ENCODE peak calls at places on chromosomes 3 and 15, in ten cellular contexts. X, Q, Z, S, T, V, F, C, P and K are unnamed samples.

GRCh38 chr15:88878720-88879184 is 16.6 kb downstream of the HAPLN3 start:
- DNase-seq in X (peak), Q (peak), Z (no peak), S (peak), T (no peak), V (no peak), F (no peak), C (no peak), P (no peak), K (peak)

GRCh38 chr3:123353852-123354238 is 95.0 kb downstream of the ADCY5 start:
- DNase-seq in X (no peak), Q (peak), Z (no peak), S (no peak), T (no peak), V (no peak), F (no peak), C (no peak), P (no peak), K (no peak)

GRCh38 chr15:47356297-47356696 is 361.0 kb upstream of the SEMA6D start:
- DNase-seq in X (no peak), Q (no peak), Z (no peak), S (no peak), T (no peak), V (no peak), F (no peak), C (no peak), P (no peak), K (no peak)

GRCh38 chr3:107377151-107377550 is at the start of gene CCDC54:
- DNase-seq in X (no peak), Q (peak), Z (no peak), S (no peak), T (no peak), V (no peak), F (no peak), C (no peak), P (no peak), K (no peak)

GRCh38 chr3:48855681-48856447 is 8.2 kb upstream of the PRKAR2A start:
- DNase-seq in X (no peak), Q (no peak), Z (no peak), S (no peak), T (no peak), V (no peak), F (no peak), C (no peak), P (no peak), K (no peak)

GRCh38 chr15:89320200-89320599 is 14.4 kb downstream of the POLG start:
- DNase-seq in X (no peak), Q (no peak), Z (no peak), S (no peak), T (no peak), V (no peak), F (no peak), C (no peak), P (no peak), K (no peak)

GRCh38 chr15:58631319-58631718 is 118.2 kb downstream of the ADAM10 start:
- DNase-seq in X (no peak), Q (no peak), Z (no peak), S (no peak), T (no peak), V (no peak), F (no peak), C (no peak), P (no peak), K (no peak)

GRCh38 chr15:99264125-99264524 is 12.8 kb downstream of the LRRC28 start:
- DNase-seq in X (no peak), Q (no peak), Z (no peak), S (no peak), T (no peak), V (no peak), F (peak), C (no peak), P (no peak), K (peak)

GRCh38 chr3:86929046-86929445 is 61.9 kb downstream of the VGLL3 start:
- DNase-seq in X (no peak), Q (peak), Z (no peak), S (no peak), T (no peak), V (no peak), F (no peak), C (no peak), P (no peak), K (no peak)

DNA sequence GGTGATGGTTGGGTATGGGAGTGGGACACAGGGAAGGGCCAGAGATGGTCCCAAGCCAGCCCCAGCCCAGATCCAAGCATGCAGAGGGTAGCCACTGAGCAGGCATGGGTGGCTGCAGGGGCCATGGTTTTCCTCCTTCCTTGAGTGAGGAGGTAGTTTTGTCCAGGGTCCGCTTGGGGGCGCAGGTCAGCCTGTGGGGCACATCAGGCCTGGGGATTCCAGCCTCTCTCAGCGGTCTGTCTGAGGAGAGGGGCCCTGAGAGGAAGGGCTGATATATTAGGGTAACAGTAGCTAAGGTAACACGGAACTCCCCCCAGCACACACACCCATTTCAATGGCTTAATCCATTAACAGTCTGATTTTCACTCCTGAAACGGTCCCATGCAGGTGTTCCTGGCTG is 22.7 kb upstream of the LCTL start:
- DNase-seq in X (no peak), Q (no peak), Z (no peak), S (peak), T (no peak), V (no peak), F (no peak), C (no peak), P (no peak), K (no peak)
- TF ChIP-seq CTCF in X (peak), Q (peak), Z (no peak), S (peak), T (no peak), V (peak), F (peak), C (no peak), P (no peak), K (no peak)

DNA sequence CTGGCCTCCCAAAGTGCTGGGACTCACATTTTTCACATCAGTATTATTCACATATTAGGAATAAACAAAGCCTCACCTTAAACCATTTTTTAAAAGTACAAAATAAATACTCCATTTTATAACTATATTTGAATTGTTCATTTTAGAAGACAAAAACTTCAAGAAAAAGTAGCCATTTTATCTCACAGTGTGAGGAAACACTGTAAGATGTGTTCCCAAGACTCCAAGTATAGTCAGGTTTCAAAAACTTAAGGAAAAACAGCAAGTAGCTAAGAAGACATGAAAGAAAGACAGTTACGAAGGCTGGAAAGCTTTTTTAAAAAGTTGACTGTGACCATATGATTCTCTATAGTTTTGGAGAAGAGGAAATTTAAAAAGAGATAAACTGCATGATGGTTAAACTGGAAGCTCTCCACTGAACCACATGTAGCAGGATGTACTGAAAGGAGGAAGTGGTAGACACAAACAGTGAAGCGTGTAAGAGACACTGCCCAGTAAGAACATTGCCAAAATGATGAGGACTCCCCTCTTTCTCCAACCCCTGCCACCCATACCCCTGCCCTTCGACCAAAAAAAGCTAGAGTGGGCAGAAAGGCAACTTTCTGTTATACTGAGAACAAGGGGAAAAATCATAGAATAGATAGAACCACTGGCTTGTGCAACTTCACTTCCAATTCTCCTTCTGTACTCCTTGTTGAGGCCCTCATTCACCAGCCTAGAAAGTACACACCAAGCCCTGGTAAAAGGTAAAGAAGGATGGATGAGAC is 6.2 kb upstream of the TMF1 start:
- DNase-seq in X (no peak), Q (no peak), Z (no peak), S (no peak), T (no peak), V (no peak), F (no peak), C (no peak), P (no peak), K (no peak)
- H3K27ac ChIP-seq in X (no peak), Q (no peak), Z (peak), S (no peak), T (peak), V (no peak), F (no peak), C (no peak), P (no peak), K (no peak)

GRCh38 chr3:67037615-67038014 is 39.5 kb downstream of the KBTBD8 start:
- DNase-seq in X (no peak), Q (peak), Z (no peak), S (no peak), T (no peak), V (no peak), F (no peak), C (no peak), P (no peak), K (no peak)
- TF ChIP-seq CTCF in X (no peak), Q (peak), Z (peak), S (no peak), T (no peak), V (no peak), F (peak), C (no peak), P (peak), K (no peak)

GRCh38 chr3:32897981-32898623 is 53.3 kb upstream of the CCR4 start:
- DNase-seq in X (no peak), Q (no peak), Z (no peak), S (no peak), T (no peak), V (no peak), F (no peak), C (no peak), P (no peak), K (no peak)
- H3K27ac ChIP-seq in X (no peak), Q (no peak), Z (no peak), S (peak), T (no peak), V (no peak), F (no peak), C (no peak), P (no peak), K (no peak)

GRCh38 chr3:55595420-55595819 is 108.3 kb upstream of the WNT5A start:
- DNase-seq in X (no peak), Q (no peak), Z (no peak), S (no peak), T (no peak), V (no peak), F (no peak), C (no peak), P (no peak), K (no peak)

GRCh38 chr3:55592572-55592971 is 105.5 kb upstream of the WNT5A start:
- DNase-seq in X (no peak), Q (no peak), Z (no peak), S (no peak), T (no peak), V (no peak), F (peak), C (no peak), P (no peak), K (no peak)

GRCh38 chr3:55596212-55596611 is 109.1 kb upstream of the WNT5A start:
- DNase-seq in X (no peak), Q (no peak), Z (no peak), S (no peak), T (no peak), V (no peak), F (no peak), C (no peak), P (no peak), K (no peak)

GRCh38 chr3:55601366-55602080 is 114.4 kb upstream of the WNT5A start:
- DNase-seq in X (no peak), Q (no peak), Z (no peak), S (no peak), T (no peak), V (no peak), F (no peak), C (no peak), P (no peak), K (no peak)

GRCh38 chr3:55597638-55598037 is 110.5 kb upstream of the WNT5A start:
- DNase-seq in X (no peak), Q (no peak), Z (no peak), S (no peak), T (no peak), V (no peak), F (no peak), C (no peak), P (no peak), K (no peak)
- TF ChIP-seq CTCF in X (no peak), Q (no peak), Z (no peak), S (no peak), T (no peak), V (no peak), F (no peak), C (no peak), P (no peak), K (no peak)

GRCh38 chr15:85063088-85063487 is 81.4 kb downstream of the PDE8A start:
- DNase-seq in X (no peak), Q (peak), Z (no peak), S (no peak), T (no peak), V (no peak), F (no peak), C (no peak), P (no peak), K (no peak)
- H3K27ac ChIP-seq in X (peak), Q (peak), Z (no peak), S (no peak), T (no peak), V (peak), F (no peak), C (no peak), P (no peak), K (no peak)

GRCh38 chr3:44680921-44681455 is 31.5 kb upstream of the ZNF502 start:
- DNase-seq in X (no peak), Q (no peak), Z (no peak), S (no peak), T (no peak), V (no peak), F (no peak), C (no peak), P (no peak), K (no peak)
- TF ChIP-seq CTCF in X (no peak), Q (no peak), Z (no peak), S (no peak), T (no peak), V (no peak), F (no peak), C (no peak), P (no peak), K (no peak)

DNA sequence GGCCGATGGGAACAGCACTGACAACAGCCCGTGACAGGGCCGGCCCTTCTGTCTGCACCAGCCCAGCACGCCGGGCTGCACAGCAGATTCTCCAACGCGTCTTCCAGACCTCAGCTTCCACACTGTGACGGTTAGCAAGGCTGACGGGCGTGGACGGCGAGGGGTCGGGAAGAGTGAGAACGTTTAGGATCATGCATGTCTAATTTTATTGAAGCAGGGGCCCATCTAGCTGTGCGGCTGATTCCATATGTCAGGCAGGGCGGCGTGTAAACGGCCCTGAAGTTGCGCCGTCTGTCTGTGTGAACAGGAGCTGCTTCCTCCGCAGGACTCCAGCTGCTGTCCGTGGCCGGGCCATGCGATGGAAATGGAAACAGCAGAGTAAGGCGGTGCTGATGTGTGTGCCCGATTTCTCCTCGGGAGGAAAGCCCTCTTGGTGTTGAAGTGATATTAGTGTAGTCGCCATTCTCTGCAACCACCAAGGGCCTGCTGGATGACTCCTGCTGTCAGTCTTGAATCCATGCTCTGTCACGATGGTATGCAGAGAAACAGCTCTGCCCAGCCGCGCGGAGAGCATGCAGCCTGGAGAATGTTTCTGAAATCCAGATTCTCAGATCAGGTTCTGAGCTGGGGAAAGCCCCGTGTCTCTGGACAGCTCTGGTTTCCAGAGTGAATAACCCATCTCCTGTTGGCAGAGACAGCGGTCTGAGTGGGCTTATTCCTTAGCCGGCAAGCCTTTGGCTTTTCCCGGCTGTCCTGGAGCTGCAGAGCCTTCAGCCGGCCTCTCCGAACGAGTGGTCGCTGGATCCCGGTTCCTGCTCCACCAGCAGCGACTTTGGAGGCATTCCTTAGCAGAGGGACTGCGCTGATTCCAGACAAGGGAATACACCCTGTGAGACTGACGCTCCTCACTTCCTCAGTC is 158.1 kb upstream of the UBE3A start:
- DNase-seq in X (no peak), Q (no peak), Z (no peak), S (no peak), T (no peak), V (no peak), F (no peak), C (no peak), P (no peak), K (no peak)
- H3K27ac ChIP-seq in X (no peak), Q (no peak), Z (no peak), S (no peak), T (no peak), V (no peak), F (no peak), C (peak), P (peak), K (no peak)

DNA sequence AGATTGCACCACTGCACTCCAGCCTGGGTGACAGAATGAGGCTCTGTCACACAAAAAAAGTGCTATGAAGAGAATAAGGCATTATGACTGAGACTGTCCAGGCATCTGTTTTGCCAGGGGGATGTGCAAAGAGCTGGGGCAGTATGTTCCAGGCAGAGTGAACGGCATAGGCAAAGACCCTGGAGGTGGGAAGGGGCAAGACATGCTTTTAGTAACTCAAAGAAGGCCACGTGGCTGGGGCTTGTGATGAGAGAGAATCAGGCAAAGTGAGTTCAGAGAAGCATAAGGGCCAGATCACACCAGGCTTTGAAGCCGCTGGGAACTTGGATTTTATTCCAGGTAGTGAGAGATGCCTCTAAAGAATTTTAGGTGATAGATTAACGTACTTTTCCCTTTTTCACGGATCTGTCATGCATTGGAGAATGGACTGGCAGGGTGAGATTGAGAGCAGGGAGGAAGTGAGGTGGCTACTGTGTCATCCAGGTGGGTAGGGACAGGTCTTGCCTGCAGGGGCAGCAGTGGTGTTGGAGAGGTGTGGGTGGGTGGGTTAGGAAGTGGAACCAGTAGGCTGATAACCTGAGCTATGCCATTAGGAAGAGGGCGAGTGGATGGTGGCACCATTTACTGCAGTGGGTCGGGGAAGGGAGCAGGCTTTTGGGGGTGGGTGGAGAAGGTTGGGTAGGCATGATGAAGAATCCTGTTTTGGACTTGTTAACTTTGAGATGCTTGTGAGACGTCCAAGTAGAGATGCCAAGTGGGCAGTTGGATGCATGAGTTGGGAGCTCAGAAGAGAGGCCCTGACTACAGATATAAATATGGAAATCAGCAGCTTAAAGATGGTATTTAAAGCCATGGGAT is 31.6 kb downstream of the ATP2B2 start:
- DNase-seq in X (no peak), Q (no peak), Z (no peak), S (peak), T (no peak), V (no peak), F (no peak), C (no peak), P (no peak), K (no peak)
- TF ChIP-seq CTCF in X (no peak), Q (no peak), Z (no peak), S (peak), T (no peak), V (no peak), F (no peak), C (no peak), P (no peak), K (no peak)

GRCh38 chr3:179029096-179029495 is 42.5 kb downstream of the ZMAT3 start:
- DNase-seq in X (no peak), Q (no peak), Z (no peak), S (no peak), T (no peak), V (no peak), F (no peak), C (no peak), P (no peak), K (no peak)

GRCh38 chr3:179027326-179027900 is 44.2 kb downstream of the ZMAT3 start:
- DNase-seq in X (no peak), Q (peak), Z (no peak), S (no peak), T (no peak), V (no peak), F (no peak), C (no peak), P (no peak), K (no peak)

GRCh38 chr3:179021119-179021903 is 50.3 kb downstream of the ZMAT3 start:
- DNase-seq in X (no peak), Q (no peak), Z (no peak), S (no peak), T (no peak), V (no peak), F (no peak), C (no peak), P (no peak), K (no peak)

GRCh38 chr3:179028408-179028807 is 43.2 kb downstream of the ZMAT3 start:
- DNase-seq in X (no peak), Q (no peak), Z (no peak), S (no peak), T (no peak), V (no peak), F (no peak), C (no peak), P (no peak), K (no peak)

GRCh38 chr3:179026636-179027035 is 45.0 kb downstream of the ZMAT3 start:
- DNase-seq in X (no peak), Q (peak), Z (no peak), S (no peak), T (no peak), V (no peak), F (no peak), C (no peak), P (no peak), K (no peak)
- H3K27ac ChIP-seq in X (no peak), Q (peak), Z (no peak), S (no peak), T (no peak), V (no peak), F (no peak), C (no peak), P (no peak), K (no peak)